ENCODE peak calls at places on chromosome 16, in eight cellular contexts. F, T, J, V, A, C, Y and P are unnamed samples.
A peak's percentile ranks its signal among the peaks of the same experiment; 100 is the strongest.

GRCh38 chr16:53545433-53545832 is 42.4 kb upstream of the AKTIP start:
- DNase-seq in F (no peak), T (no peak), J (no peak), V (no peak), A (no peak), C (peak; percentile 91), Y (no peak), P (no peak)

GRCh38 chr16:86038923-86039310 is 140.0 kb downstream of the IRF8 start:
- DNase-seq in F (no peak), T (no peak), J (no peak), V (no peak), A (no peak), C (peak; percentile 12), Y (no peak), P (no peak)

GRCh38 chr16:8730335-8730915 is 56.0 kb downstream of the ABAT start:
- DNase-seq in F (no peak), T (no peak), J (no peak), V (no peak), A (no peak), C (no peak), Y (no peak), P (no peak)

GRCh38 chr16:77822656-77823055 is 34.3 kb downstream of the VAT1L start:
- DNase-seq in F (no peak), T (no peak), J (no peak), V (no peak), A (no peak), C (no peak), Y (no peak), P (no peak)

GRCh38 chr16:78576941-78577340 is 477.5 kb downstream of the WWOX start:
- DNase-seq in F (peak; percentile 4), T (no peak), J (no peak), V (no peak), A (no peak), C (no peak), Y (no peak), P (no peak)

GRCh38 chr16:50396770-50397525 is 28.2 kb upstream of the BRD7 start:
- DNase-seq in F (peak; percentile 58), T (no peak), J (no peak), V (no peak), A (peak; percentile 19), C (no peak), Y (no peak), P (no peak)

GRCh38 chr16:1929578-1930337 is 11.5 kb upstream of the HS3ST6 start:
- DNase-seq in F (peak; percentile 88), T (peak; percentile 90), J (peak; percentile 84), V (peak; percentile 90), A (peak; percentile 74), C (peak; percentile 91), Y (peak; percentile 96), P (peak; percentile 97)

GRCh38 chr16:59148756-59149155 is 414.6 kb upstream of the GOT2 start:
- DNase-seq in F (no peak), T (no peak), J (no peak), V (no peak), A (no peak), C (no peak), Y (no peak), P (no peak)

GRCh38 chr16:51773051-51773450 is 622.0 kb upstream of the SALL1 start:
- DNase-seq in F (no peak), T (no peak), J (no peak), V (no peak), A (no peak), C (no peak), Y (no peak), P (no peak)

GRCh38 chr16:87062569-87063442 is 254.4 kb downstream of the C16orf95 start:
- DNase-seq in F (peak; percentile 70), T (peak; percentile 77), J (peak; percentile 79), V (peak; percentile 74), A (peak; percentile 78), C (peak; percentile 37), Y (peak; percentile 63), P (peak; percentile 81)

GRCh38 chr16:57413733-57414132 is 9.2 kb downstream of the CCL17 start:
- DNase-seq in F (no peak), T (no peak), J (no peak), V (no peak), A (no peak), C (no peak), Y (no peak), P (no peak)

GRCh38 chr16:66516172-66516807 is 33.6 kb downstream of the TK2 start:
- DNase-seq in F (no peak), T (no peak), J (no peak), V (no peak), A (no peak), C (no peak), Y (no peak), P (no peak)
- TF ChIP-seq CTCF in F (no peak), T (no peak), J (no peak), V (no peak), A (no peak), C (no peak), Y (no peak), P (no peak)

GRCh38 chr16:3086596-3087242 is 12.4 kb downstream of the ZSCAN10 start:
- DNase-seq in F (no peak), T (peak; percentile 41), J (no peak), V (no peak), A (no peak), C (no peak), Y (no peak), P (no peak)

GRCh38 chr16:3088450-3088849 is 10.6 kb downstream of the ZSCAN10 start:
- DNase-seq in F (no peak), T (no peak), J (no peak), V (no peak), A (no peak), C (no peak), Y (no peak), P (no peak)

GRCh38 chr16:3085868-3086595 is 13.1 kb downstream of the ZSCAN10 start:
- DNase-seq in F (no peak), T (no peak), J (no peak), V (no peak), A (no peak), C (no peak), Y (no peak), P (no peak)

GRCh38 chr16:3087836-3088235 is 11.3 kb downstream of the ZSCAN10 start:
- DNase-seq in F (no peak), T (no peak), J (no peak), V (peak; percentile 59), A (no peak), C (no peak), Y (no peak), P (no peak)

DNA sequence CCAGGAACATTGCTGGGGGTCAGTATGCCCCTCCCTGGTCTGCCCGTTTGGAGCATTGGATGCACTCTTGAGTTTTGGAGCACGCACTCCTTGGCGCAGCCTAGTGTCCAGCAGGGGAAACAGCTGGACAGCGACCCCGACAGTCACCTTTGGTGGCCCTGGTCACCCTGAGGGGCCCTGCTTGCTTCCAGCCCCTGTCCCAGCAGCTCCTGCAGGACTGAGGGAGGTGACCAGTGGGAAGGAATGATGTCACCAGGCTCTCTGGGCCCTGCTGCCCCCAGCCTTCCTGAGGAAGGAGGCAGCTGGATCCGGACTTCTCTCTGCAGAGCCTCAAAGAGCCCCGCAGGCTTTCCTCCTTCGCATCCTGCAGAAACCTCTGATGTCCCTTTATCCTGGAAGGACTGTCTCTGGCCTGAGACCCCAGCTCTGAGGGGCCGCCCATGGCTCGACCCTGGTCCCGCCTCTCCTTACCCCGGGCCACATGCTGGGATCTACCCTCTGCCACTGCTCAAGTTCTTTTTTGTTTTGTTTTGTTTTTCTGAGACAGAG is 11.8 kb downstream of the ZSCAN10 start:
- DNase-seq in F (peak; percentile 26), T (peak; percentile 29), J (peak; percentile 22), V (peak; percentile 62), A (no peak), C (no peak), Y (no peak), P (no peak)
- TF ChIP-seq CTCF in F (peak; percentile 14), T (peak; percentile 46), J (peak; percentile 37), V (peak; percentile 17), A (peak; percentile 30), C (peak; percentile 33), Y (peak; percentile 23), P (no peak)

GRCh38 chr16:46857261-46857962 is 26.4 kb upstream of the C16orf87 start:
- DNase-seq in F (peak; percentile 61), T (peak; percentile 50), J (peak; percentile 63), V (no peak), A (peak; percentile 61), C (no peak), Y (no peak), P (peak; percentile 48)
- TF ChIP-seq CTCF in F (no peak), T (peak; percentile 44), J (peak; percentile 54), V (peak; percentile 18), A (peak; percentile 61), C (peak; percentile 28), Y (peak; percentile 51), P (peak; percentile 78)

DNA sequence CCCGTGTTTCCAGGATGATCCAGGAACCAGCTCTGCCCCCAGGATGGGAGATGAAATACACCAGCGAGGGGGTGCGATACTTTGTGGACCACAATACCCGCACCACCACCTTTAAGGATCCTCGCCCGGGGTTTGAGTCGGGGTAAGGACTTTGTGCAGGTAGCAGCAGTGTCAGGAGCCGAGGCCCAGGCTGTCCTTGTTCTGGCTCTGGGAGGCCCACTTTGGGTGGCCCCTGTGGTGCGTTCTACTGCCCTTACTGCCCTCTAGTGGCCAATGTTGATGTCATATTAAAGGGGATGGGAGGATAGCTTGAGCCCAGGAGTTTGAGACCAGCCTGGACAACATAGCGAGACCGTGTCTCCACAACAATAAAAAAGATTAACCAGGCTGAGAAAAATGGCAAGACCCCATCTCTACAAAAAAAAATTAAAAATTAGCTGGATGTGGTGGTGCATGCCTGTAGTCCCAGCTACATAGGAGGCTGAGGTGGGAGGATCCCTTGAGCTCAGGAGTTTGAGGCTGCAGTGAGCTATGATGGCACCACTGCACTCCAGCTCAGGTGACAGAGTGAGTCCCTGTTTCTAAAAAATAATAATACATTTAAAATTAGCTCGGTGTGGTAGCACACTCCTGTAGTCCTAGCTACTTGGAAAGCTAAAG is 20.9 kb upstream of the CLEC18A start:
- DNase-seq in F (peak; percentile 59), T (peak; percentile 77), J (peak; percentile 75), V (peak; percentile 60), A (peak; percentile 72), C (peak; percentile 59), Y (peak; percentile 42), P (no peak)
- TF ChIP-seq CTCF in F (peak; percentile 85), T (peak; percentile 69), J (peak; percentile 64), V (peak; percentile 69), A (peak; percentile 68), C (peak; percentile 77), Y (peak; percentile 78), P (peak; percentile 73)